ENCODE peak calls at places on chromosomes 7 and 10, in nine cellular contexts. One of them, this sample, is unnamed.

GRCh38 chr7:17680943-17681351 is 259.3 kb downstream of the SNX13 start:
- DNase-seq in lung: no peak
- DNase-seq in mesendoderm: no peak
- DNase-seq in stimulated activated CD8-positive, alpha-beta memory T cell treated with anti-CD3 and anti-CD28 coated beads, Interleukin-4, amount 100 ng/mL, for 48 hours: no peak
- DNase-seq in T-helper 9 cell: no peak
- DNase-seq in foreskin fibroblast: no peak
- DNase-seq in AG09319: no peak
- DNase-seq in kidney glomerular epithelial cell: peak
- DNase-seq in M059J: peak
- DNase-seq in this sample: no peak

GRCh38 chr7:37040330-37040729 is 316.0 kb upstream of the AOAH start:
- DNase-seq in lung: no peak
- DNase-seq in mesendoderm: no peak
- DNase-seq in stimulated activated CD8-positive, alpha-beta memory T cell treated with anti-CD3 and anti-CD28 coated beads, Interleukin-4, amount 100 ng/mL, for 48 hours: no peak
- DNase-seq in T-helper 9 cell: no peak
- DNase-seq in foreskin fibroblast: no peak
- DNase-seq in AG09319: no peak
- DNase-seq in kidney glomerular epithelial cell: no peak
- DNase-seq in M059J: no peak
- DNase-seq in this sample: no peak

GRCh38 chr10:87706731-87707130 is 47.1 kb downstream of the PAPSS2 start:
- DNase-seq in lung: no peak
- DNase-seq in mesendoderm: no peak
- DNase-seq in stimulated activated CD8-positive, alpha-beta memory T cell treated with anti-CD3 and anti-CD28 coated beads, Interleukin-4, amount 100 ng/mL, for 48 hours: no peak
- DNase-seq in T-helper 9 cell: no peak
- DNase-seq in foreskin fibroblast: no peak
- DNase-seq in AG09319: no peak
- DNase-seq in kidney glomerular epithelial cell: no peak
- DNase-seq in M059J: peak
- DNase-seq in this sample: no peak

GRCh38 chr10:71060636-71061426 is 151.5 kb upstream of the UNC5B start:
- DNase-seq in lung: no peak
- DNase-seq in mesendoderm: no peak
- DNase-seq in stimulated activated CD8-positive, alpha-beta memory T cell treated with anti-CD3 and anti-CD28 coated beads, Interleukin-4, amount 100 ng/mL, for 48 hours: no peak
- DNase-seq in T-helper 9 cell: no peak
- DNase-seq in foreskin fibroblast: no peak
- DNase-seq in AG09319: no peak
- DNase-seq in kidney glomerular epithelial cell: no peak
- DNase-seq in M059J: no peak
- DNase-seq in this sample: no peak

GRCh38 chr7:92135100-92135429 is 788 bp upstream of the CYP51A1 start:
- DNase-seq in lung: peak
- DNase-seq in mesendoderm: no peak
- DNase-seq in stimulated activated CD8-positive, alpha-beta memory T cell treated with anti-CD3 and anti-CD28 coated beads, Interleukin-4, amount 100 ng/mL, for 48 hours: peak
- DNase-seq in T-helper 9 cell: no peak
- DNase-seq in foreskin fibroblast: no peak
- DNase-seq in AG09319: no peak
- DNase-seq in kidney glomerular epithelial cell: no peak
- DNase-seq in M059J: peak
- DNase-seq in this sample: peak

GRCh38 chr7:8702807-8703206 is 269.4 kb downstream of the NXPH1 start:
- DNase-seq in lung: no peak
- DNase-seq in mesendoderm: peak
- DNase-seq in stimulated activated CD8-positive, alpha-beta memory T cell treated with anti-CD3 and anti-CD28 coated beads, Interleukin-4, amount 100 ng/mL, for 48 hours: no peak
- DNase-seq in T-helper 9 cell: no peak
- DNase-seq in foreskin fibroblast: no peak
- DNase-seq in AG09319: no peak
- DNase-seq in kidney glomerular epithelial cell: no peak
- DNase-seq in M059J: no peak
- DNase-seq in this sample: no peak

GRCh38 chr7:115662120-115662519 is 368.4 kb downstream of the TFEC start:
- DNase-seq in lung: no peak
- DNase-seq in mesendoderm: no peak
- DNase-seq in stimulated activated CD8-positive, alpha-beta memory T cell treated with anti-CD3 and anti-CD28 coated beads, Interleukin-4, amount 100 ng/mL, for 48 hours: no peak
- DNase-seq in T-helper 9 cell: no peak
- DNase-seq in foreskin fibroblast: peak
- DNase-seq in AG09319: no peak
- DNase-seq in kidney glomerular epithelial cell: no peak
- DNase-seq in M059J: no peak
- DNase-seq in this sample: no peak

GRCh38 chr7:36057375-36057774 is 95.7 kb upstream of the EEPD1 start:
- DNase-seq in lung: no peak
- DNase-seq in mesendoderm: no peak
- DNase-seq in stimulated activated CD8-positive, alpha-beta memory T cell treated with anti-CD3 and anti-CD28 coated beads, Interleukin-4, amount 100 ng/mL, for 48 hours: no peak
- DNase-seq in T-helper 9 cell: no peak
- DNase-seq in foreskin fibroblast: no peak
- DNase-seq in AG09319: no peak
- DNase-seq in kidney glomerular epithelial cell: no peak
- DNase-seq in M059J: no peak
- DNase-seq in this sample: no peak

GRCh38 chr7:69982197-69982596 is 383.9 kb downstream of the AUTS2 start:
- DNase-seq in lung: no peak
- DNase-seq in mesendoderm: peak
- DNase-seq in stimulated activated CD8-positive, alpha-beta memory T cell treated with anti-CD3 and anti-CD28 coated beads, Interleukin-4, amount 100 ng/mL, for 48 hours: no peak
- DNase-seq in T-helper 9 cell: no peak
- DNase-seq in foreskin fibroblast: no peak
- DNase-seq in AG09319: no peak
- DNase-seq in kidney glomerular epithelial cell: no peak
- DNase-seq in M059J: no peak
- DNase-seq in this sample: no peak

GRCh38 chr7:123787227-123788007 is 38.6 kb upstream of the WASL start:
- DNase-seq in lung: no peak
- DNase-seq in mesendoderm: peak
- DNase-seq in stimulated activated CD8-positive, alpha-beta memory T cell treated with anti-CD3 and anti-CD28 coated beads, Interleukin-4, amount 100 ng/mL, for 48 hours: no peak
- DNase-seq in T-helper 9 cell: no peak
- DNase-seq in foreskin fibroblast: no peak
- DNase-seq in AG09319: no peak
- DNase-seq in kidney glomerular epithelial cell: no peak
- DNase-seq in M059J: peak
- DNase-seq in this sample: no peak

GRCh38 chr10:3778708-3779108 is 6.3 kb downstream of the KLF6 start:
- DNase-seq in lung: no peak
- DNase-seq in mesendoderm: no peak
- DNase-seq in stimulated activated CD8-positive, alpha-beta memory T cell treated with anti-CD3 and anti-CD28 coated beads, Interleukin-4, amount 100 ng/mL, for 48 hours: no peak
- DNase-seq in T-helper 9 cell: no peak
- DNase-seq in foreskin fibroblast: no peak
- DNase-seq in AG09319: no peak
- DNase-seq in kidney glomerular epithelial cell: no peak
- DNase-seq in M059J: peak
- DNase-seq in this sample: no peak

GRCh38 chr10:22491480-22491879 is 146.2 kb downstream of the SPAG6 start:
- DNase-seq in lung: no peak
- DNase-seq in mesendoderm: no peak
- DNase-seq in stimulated activated CD8-positive, alpha-beta memory T cell treated with anti-CD3 and anti-CD28 coated beads, Interleukin-4, amount 100 ng/mL, for 48 hours: no peak
- DNase-seq in T-helper 9 cell: no peak
- DNase-seq in foreskin fibroblast: no peak
- DNase-seq in AG09319: no peak
- DNase-seq in kidney glomerular epithelial cell: no peak
- DNase-seq in M059J: no peak
- DNase-seq in this sample: no peak

GRCh38 chr7:76220185-76221057 is 18.7 kb downstream of the SRRM3 start:
- DNase-seq in lung: no peak
- DNase-seq in mesendoderm: peak
- DNase-seq in stimulated activated CD8-positive, alpha-beta memory T cell treated with anti-CD3 and anti-CD28 coated beads, Interleukin-4, amount 100 ng/mL, for 48 hours: no peak
- DNase-seq in T-helper 9 cell: no peak
- DNase-seq in foreskin fibroblast: no peak
- DNase-seq in AG09319: peak
- DNase-seq in kidney glomerular epithelial cell: peak
- DNase-seq in M059J: peak
- DNase-seq in this sample: no peak

GRCh38 chr7:66359656-66360211 is 154.6 kb downstream of the TPST1 start:
- DNase-seq in lung: no peak
- DNase-seq in mesendoderm: no peak
- DNase-seq in stimulated activated CD8-positive, alpha-beta memory T cell treated with anti-CD3 and anti-CD28 coated beads, Interleukin-4, amount 100 ng/mL, for 48 hours: no peak
- DNase-seq in T-helper 9 cell: no peak
- DNase-seq in foreskin fibroblast: no peak
- DNase-seq in AG09319: peak
- DNase-seq in kidney glomerular epithelial cell: no peak
- DNase-seq in M059J: no peak
- DNase-seq in this sample: no peak

GRCh38 chr10:68099736-68100135 is 9.6 kb upstream of the MYPN start:
- DNase-seq in lung: no peak
- DNase-seq in mesendoderm: no peak
- DNase-seq in stimulated activated CD8-positive, alpha-beta memory T cell treated with anti-CD3 and anti-CD28 coated beads, Interleukin-4, amount 100 ng/mL, for 48 hours: no peak
- DNase-seq in T-helper 9 cell: no peak
- DNase-seq in foreskin fibroblast: peak
- DNase-seq in AG09319: no peak
- DNase-seq in kidney glomerular epithelial cell: no peak
- DNase-seq in M059J: peak
- DNase-seq in this sample: no peak

GRCh38 chr7:12927635-12928434 is 240.4 kb downstream of the ARL4A start:
- DNase-seq in lung: no peak
- DNase-seq in mesendoderm: no peak
- DNase-seq in stimulated activated CD8-positive, alpha-beta memory T cell treated with anti-CD3 and anti-CD28 coated beads, Interleukin-4, amount 100 ng/mL, for 48 hours: no peak
- DNase-seq in T-helper 9 cell: no peak
- DNase-seq in foreskin fibroblast: no peak
- DNase-seq in AG09319: no peak
- DNase-seq in kidney glomerular epithelial cell: no peak
- DNase-seq in M059J: no peak
- DNase-seq in this sample: no peak

GRCh38 chr10:16992611-16993119 is 136.9 kb downstream of the CUBN start:
- DNase-seq in lung: no peak
- DNase-seq in mesendoderm: no peak
- DNase-seq in stimulated activated CD8-positive, alpha-beta memory T cell treated with anti-CD3 and anti-CD28 coated beads, Interleukin-4, amount 100 ng/mL, for 48 hours: no peak
- DNase-seq in T-helper 9 cell: no peak
- DNase-seq in foreskin fibroblast: no peak
- DNase-seq in AG09319: peak
- DNase-seq in kidney glomerular epithelial cell: peak
- DNase-seq in M059J: no peak
- DNase-seq in this sample: no peak

GRCh38 chr7:157054927-157055326 is 44.5 kb upstream of the MNX1 start:
- DNase-seq in lung: no peak
- DNase-seq in mesendoderm: no peak
- DNase-seq in stimulated activated CD8-positive, alpha-beta memory T cell treated with anti-CD3 and anti-CD28 coated beads, Interleukin-4, amount 100 ng/mL, for 48 hours: no peak
- DNase-seq in T-helper 9 cell: no peak
- DNase-seq in foreskin fibroblast: no peak
- DNase-seq in AG09319: no peak
- DNase-seq in kidney glomerular epithelial cell: no peak
- DNase-seq in M059J: no peak
- DNase-seq in this sample: no peak

GRCh38 chr7:112080974-112081373 is 125.2 kb downstream of the DOCK4 start:
- DNase-seq in lung: peak
- DNase-seq in mesendoderm: peak
- DNase-seq in stimulated activated CD8-positive, alpha-beta memory T cell treated with anti-CD3 and anti-CD28 coated beads, Interleukin-4, amount 100 ng/mL, for 48 hours: no peak
- DNase-seq in T-helper 9 cell: no peak
- DNase-seq in foreskin fibroblast: no peak
- DNase-seq in AG09319: no peak
- DNase-seq in kidney glomerular epithelial cell: peak
- DNase-seq in M059J: peak
- DNase-seq in this sample: no peak

GRCh38 chr10:105952153-105952552 is 1212.4 kb downstream of the SORCS1 start:
- DNase-seq in lung: no peak
- DNase-seq in mesendoderm: peak
- DNase-seq in stimulated activated CD8-positive, alpha-beta memory T cell treated with anti-CD3 and anti-CD28 coated beads, Interleukin-4, amount 100 ng/mL, for 48 hours: no peak
- DNase-seq in T-helper 9 cell: no peak
- DNase-seq in foreskin fibroblast: no peak
- DNase-seq in AG09319: peak
- DNase-seq in kidney glomerular epithelial cell: peak
- DNase-seq in M059J: peak
- DNase-seq in this sample: peak

GRCh38 chr10:21363087-21363752 is 162.3 kb downstream of the SKIDA1 start:
- DNase-seq in lung: no peak
- DNase-seq in mesendoderm: no peak
- DNase-seq in stimulated activated CD8-positive, alpha-beta memory T cell treated with anti-CD3 and anti-CD28 coated beads, Interleukin-4, amount 100 ng/mL, for 48 hours: no peak
- DNase-seq in T-helper 9 cell: no peak
- DNase-seq in foreskin fibroblast: no peak
- DNase-seq in AG09319: no peak
- DNase-seq in kidney glomerular epithelial cell: no peak
- DNase-seq in M059J: peak
- DNase-seq in this sample: no peak

GRCh38 chr7:27608776-27609495 is 53.7 kb downstream of the HIBADH start:
- DNase-seq in lung: no peak
- DNase-seq in mesendoderm: peak
- DNase-seq in stimulated activated CD8-positive, alpha-beta memory T cell treated with anti-CD3 and anti-CD28 coated beads, Interleukin-4, amount 100 ng/mL, for 48 hours: no peak
- DNase-seq in T-helper 9 cell: no peak
- DNase-seq in foreskin fibroblast: no peak
- DNase-seq in AG09319: no peak
- DNase-seq in kidney glomerular epithelial cell: peak
- DNase-seq in M059J: peak
- DNase-seq in this sample: no peak

GRCh38 chr7:152959610-152960009 is 200.1 kb downstream of the ACTR3B start:
- DNase-seq in lung: no peak
- DNase-seq in mesendoderm: peak
- DNase-seq in stimulated activated CD8-positive, alpha-beta memory T cell treated with anti-CD3 and anti-CD28 coated beads, Interleukin-4, amount 100 ng/mL, for 48 hours: no peak
- DNase-seq in T-helper 9 cell: no peak
- DNase-seq in foreskin fibroblast: no peak
- DNase-seq in AG09319: no peak
- DNase-seq in kidney glomerular epithelial cell: no peak
- DNase-seq in M059J: no peak
- DNase-seq in this sample: no peak

GRCh38 chr10:5645375-5645774 is 21.0 kb downstream of the ASB13 start:
- DNase-seq in lung: no peak
- DNase-seq in mesendoderm: no peak
- DNase-seq in stimulated activated CD8-positive, alpha-beta memory T cell treated with anti-CD3 and anti-CD28 coated beads, Interleukin-4, amount 100 ng/mL, for 48 hours: no peak
- DNase-seq in T-helper 9 cell: no peak
- DNase-seq in foreskin fibroblast: no peak
- DNase-seq in AG09319: no peak
- DNase-seq in kidney glomerular epithelial cell: no peak
- DNase-seq in M059J: no peak
- DNase-seq in this sample: peak